ENCODE peak calls at places on chromosomes 1 and 21, in seven cellular contexts. W is fibroblast of lung; L is left cardiac atrium; P is cardiac muscle cell; D is activated CD4-positive, alpha-beta T cell treated with anti-CD3 and anti-CD28 coated beads, Interleukin-2, amount 10 ng/mL, durations not matched to agents 7 days and 5 days; V is mesendoderm; A is Right ventricle myocardium superior. M is an unnamed sample.

GRCh38 chr21:32612999-32613337 is 791 bp upstream of the CFAP298 start:
- DNase-seq in W (no peak), L (no peak), P (no peak), D (no peak), V (no peak), A (no peak), M (no peak)

GRCh38 chr1:87814573-87814972 is 485.9 kb downstream of the LMO4 start:
- DNase-seq in W (no peak), L (no peak), P (no peak), D (no peak), V (no peak), A (no peak), M (no peak)

GRCh38 chr1:181112071-181112929 is 23.8 kb downstream of the IER5 start:
- DNase-seq in W (peak), L (peak), P (peak), D (no peak), V (peak), A (peak), M (peak)

GRCh38 chr1:9291914-9292360 is 757 bp upstream of the SPSB1 start:
- DNase-seq in W (peak), L (peak), P (peak), D (no peak), V (peak), A (peak), M (peak)

GRCh38 chr1:36203554-36204346 is 20.5 kb upstream of the THRAP3 start:
- DNase-seq in W (peak), L (peak), P (peak), D (no peak), V (peak), A (peak), M (peak)

GRCh38 chr1:20216574-20216973 is 30.3 kb upstream of the PLA2G2C start:
- DNase-seq in W (peak), L (no peak), P (peak), D (peak), V (peak), A (no peak), M (peak)

GRCh38 chr1:83086346-83086745 is 912.6 kb downstream of the TTLL7 start:
- DNase-seq in W (no peak), L (no peak), P (no peak), D (no peak), V (no peak), A (no peak), M (peak)

GRCh38 chr1:113452921-113453770 is 62.8 kb downstream of the MAGI3 start:
- DNase-seq in W (peak), L (peak), P (peak), D (peak), V (peak), A (no peak), M (peak)

GRCh38 chr1:214604543-214604942 is 1.5 kb downstream of the CENPF start:
- DNase-seq in W (no peak), L (no peak), P (no peak), D (no peak), V (peak), A (no peak), M (peak)

GRCh38 chr1:19954059-19954458 is 25.4 kb downstream of the PLA2G2A start:
- DNase-seq in W (no peak), L (no peak), P (no peak), D (no peak), V (no peak), A (no peak), M (no peak)

GRCh38 chr1:94579876-94580294 is 38.3 kb upstream of the F3 start:
- DNase-seq in W (peak), L (no peak), P (peak), D (no peak), V (peak), A (no peak), M (peak)

GRCh38 chr1:68197891-68198290 is 34.4 kb downstream of the WLS start:
- DNase-seq in W (no peak), L (no peak), P (no peak), D (no peak), V (no peak), A (no peak), M (peak)

GRCh38 chr1:82538876-82539275 is 738.1 kb downstream of the ADGRL2 start:
- DNase-seq in W (peak), L (no peak), P (peak), D (no peak), V (no peak), A (no peak), M (peak)

GRCh38 chr1:43587594-43587993 is 56.9 kb downstream of the PTPRF start:
- DNase-seq in W (no peak), L (no peak), P (peak), D (no peak), V (no peak), A (no peak), M (peak)

GRCh38 chr1:153552335-153552734 is 3.3 kb upstream of the S100A3 start:
- DNase-seq in W (no peak), L (no peak), P (no peak), D (no peak), V (no peak), A (no peak), M (no peak)

GRCh38 chr1:93080424-93080823 is 1.3 kb downstream of the MTF2 start:
- DNase-seq in W (peak), L (no peak), P (peak), D (peak), V (peak), A (no peak), M (peak)

GRCh38 chr1:225946082-225946620 is 5.1 kb upstream of the LEFTY2 start:
- DNase-seq in W (no peak), L (no peak), P (no peak), D (no peak), V (no peak), A (no peak), M (no peak)

GRCh38 chr1:240031414-240031813 is 60.3 kb upstream of the FMN2 start:
- DNase-seq in W (peak), L (no peak), P (no peak), D (no peak), V (no peak), A (no peak), M (peak)